ENCODE peak calls at places on chromosomes 2 and 18, in five cellular contexts. J is cardiac muscle cell; W is fibroblast of lung; G is CD8-positive, alpha-beta T cell; F is heart left ventricle. N is an unnamed sample.

GRCh38 chr2:156456616-156457015 is 20.4 kb downstream of the GPD2 start:
- DNase-seq in G (no peak), F (no peak), W (no peak), J (no peak), N (no peak)

GRCh38 chr18:37422116-37422515 is 143.5 kb downstream of the CELF4 start:
- DNase-seq in F (no peak), J (peak), W (no peak), G (no peak), N (no peak)

GRCh38 chr2:200411831-200412230 is 98.0 kb downstream of the KCTD18 start:
- DNase-seq in G (no peak), F (no peak), W (peak), J (no peak), N (no peak)

GRCh38 chr2:220280741-220281140 is 653.3 kb downstream of the SLC4A3 start:
- DNase-seq in G (no peak), J (no peak), F (no peak), W (no peak), N (no peak)

GRCh38 chr2:235595420-235596010 is 101.7 kb downstream of the AGAP1 start:
- DNase-seq in G (peak), F (peak), W (peak), J (peak), N (peak)

GRCh38 chr2:40332096-40332826 is 119.6 kb downstream of the SLC8A1 start:
- DNase-seq in J (no peak), G (no peak), W (peak), F (no peak), N (peak)

GRCh38 chr2:72127401-72128058 is 20.1 kb downstream of the CYP26B1 start:
- DNase-seq in F (no peak), G (no peak), W (no peak), J (no peak), N (no peak)

GRCh38 chr18:38367473-38367872 is 801.9 kb upstream of the CELF4 start:
- DNase-seq in F (no peak), W (no peak), G (no peak), J (no peak), N (no peak)

GRCh38 chr2:190499273-190499672 is 35.2 kb downstream of the NEMP2 start:
- DNase-seq in J (no peak), W (no peak), F (no peak), G (no peak), N (no peak)

GRCh38 chr2:204008352-204008751 is 71.8 kb downstream of the ICOS start:
- DNase-seq in F (no peak), W (no peak), J (no peak), G (no peak), N (no peak)

GRCh38 chr2:46074501-46074900 is 222.7 kb upstream of the EPAS1 start:
- DNase-seq in F (no peak), W (no peak), G (no peak), J (peak), N (no peak)

GRCh38 chr2:67037655-67038054 is 359.5 kb upstream of the ETAA1 start:
- DNase-seq in F (no peak), W (no peak), G (no peak), J (no peak), N (no peak)

GRCh38 chr2:100470182-100470581 is at the start of gene NMS:
- DNase-seq in W (no peak), J (no peak), G (no peak), F (no peak), N (no peak)

GRCh38 chr2:75500633-75501032 is 60.1 kb downstream of the EVA1A start:
- DNase-seq in F (no peak), W (peak), G (no peak), J (no peak), N (peak)

GRCh38 chr18:61833978-61834377 is 58.8 kb downstream of the RNF152 start:
- DNase-seq in J (no peak), F (no peak), W (no peak), G (no peak), N (no peak)

GRCh38 chr18:79687806-79688205 is 8.2 kb downstream of the CTDP1 start:
- DNase-seq in W (peak), J (no peak), G (no peak), F (no peak), N (no peak)

GRCh38 chr2:122081743-122082142 is 326.3 kb downstream of the TSN start:
- DNase-seq in F (no peak), W (no peak), G (no peak), J (peak), N (no peak)

GRCh38 chr2:121074322-121074932 is 210.6 kb downstream of the TFCP2L1 start:
- DNase-seq in G (no peak), F (no peak), W (no peak), J (peak), N (no peak)

GRCh38 chr2:38706846-38707345 is 41.0 kb downstream of the GALM start:
- DNase-seq in F (no peak), G (no peak), W (no peak), J (no peak), N (no peak)

GRCh38 chr18:70160075-70160678 is 45.3 kb downstream of the RTTN start:
- DNase-seq in W (no peak), G (no peak), J (no peak), F (no peak), N (no peak)

GRCh38 chr2:108184421-108184820 is 55.3 kb upstream of the SULT1C3 start:
- DNase-seq in F (no peak), W (peak), J (peak), G (no peak), N (no peak)

GRCh38 chr18:77700051-77700450 is 450.4 kb downstream of the GALR1 start:
- DNase-seq in G (no peak), J (no peak), W (no peak), F (no peak), N (no peak)

GRCh38 chr18:70781860-70782453 is 493.1 kb downstream of the SOCS6 start:
- DNase-seq in F (peak), G (peak), J (peak), W (peak), N (peak)

GRCh38 chr2:238425979-238426567 is 654 bp upstream of the ASB1 start:
- DNase-seq in F (no peak), G (no peak), W (peak), J (peak), N (no peak)

GRCh38 chr2:175567435-175568061 is 386.0 kb upstream of the ATP5MC3 start:
- DNase-seq in F (no peak), G (no peak), J (no peak), W (no peak), N (no peak)

GRCh38 chr2:38517284-38517683 is 85.4 kb downstream of the HNRNPLL start:
- DNase-seq in G (no peak), W (no peak), F (no peak), J (no peak), N (no peak)

GRCh38 chr18:31490838-31491237 is 7.1 kb upstream of the DSG2 start:
- DNase-seq in G (no peak), W (no peak), F (no peak), J (no peak), N (no peak)

GRCh38 chr18:136433-136832 is 21.9 kb upstream of the USP14 start:
- DNase-seq in W (no peak), J (no peak), F (no peak), G (no peak), N (peak)

GRCh38 chr2:150459281-150459680 is 28.2 kb downstream of the RND3 start:
- DNase-seq in G (no peak), W (peak), J (no peak), F (no peak), N (no peak)

GRCh38 chr18:74766233-74766632 is 168.6 kb downstream of the ZNF407 start:
- DNase-seq in W (no peak), F (no peak), J (no peak), G (no peak), N (no peak)

GRCh38 chr2:191693151-191693550 is 15.2 kb downstream of the NABP1 start:
- DNase-seq in J (no peak), W (no peak), G (no peak), F (no peak), N (no peak)

GRCh38 chr2:71581015-71581414 is 127.7 kb downstream of the DYSF start:
- DNase-seq in F (peak), W (no peak), J (no peak), G (no peak), N (no peak)

GRCh38 chr2:72276876-72277275 is 129.2 kb upstream of the CYP26B1 start:
- DNase-seq in W (no peak), J (no peak), G (no peak), F (no peak), N (no peak)

GRCh38 chr2:149768320-149768799 is 180.8 kb upstream of the MMADHC start:
- DNase-seq in F (no peak), G (no peak), W (no peak), J (no peak), N (no peak)

GRCh38 chr18:66495844-66496243 is 108.0 kb downstream of the CDH19 start:
- DNase-seq in F (peak), G (no peak), W (peak), J (peak), N (peak)

GRCh38 chr18:67599277-67599676 is 82.8 kb upstream of the DSEL start:
- DNase-seq in W (peak), F (no peak), J (no peak), G (no peak), N (peak)

GRCh38 chr18:33040213-33040612 is 267.4 kb upstream of the KLHL14 start:
- DNase-seq in G (no peak), J (no peak), W (peak), F (no peak), N (no peak)

GRCh38 chr2:9473308-9473984 is 905 bp upstream of the IAH1 start:
- DNase-seq in J (peak), W (no peak), F (no peak), G (no peak), N (peak)
- H3K27ac ChIP-seq in J (no peak), W (peak), F (peak), G (peak), N (peak)

GRCh38 chr2:168119519-168120141 is 127.8 kb downstream of the STK39 start:
- DNase-seq in J (peak), G (no peak), F (no peak), W (peak), N (no peak)
- TF ChIP-seq CTCF in J (peak), G (peak), F (peak), W (peak), N (peak)

GRCh38 chr18:48304906-48305693 is 104.1 kb downstream of the ZBTB7C start:
- DNase-seq in W (no peak), J (no peak), G (no peak), F (no peak), N (no peak)
- H3K27ac ChIP-seq in W (no peak), J (no peak), G (no peak), F (no peak), N (no peak)

GRCh38 chr2:84302513-84303412 is 156.3 kb downstream of the SUCLG1 start:
- DNase-seq in J (peak), F (peak), W (peak), G (peak), N (peak)

GRCh38 chr2:84299211-84299775 is 159.8 kb downstream of the SUCLG1 start:
- DNase-seq in F (no peak), G (no peak), J (no peak), W (no peak), N (no peak)

GRCh38 chr2:84300030-84301029 is 158.8 kb downstream of the SUCLG1 start:
- DNase-seq in J (no peak), W (no peak), F (no peak), G (no peak), N (no peak)

GRCh38 chr2:84297155-84297554 is 161.9 kb downstream of the SUCLG1 start:
- DNase-seq in F (no peak), W (no peak), G (no peak), J (no peak), N (peak)

GRCh38 chr2:84301717-84302116 is 157.4 kb downstream of the SUCLG1 start:
- DNase-seq in J (no peak), G (no peak), F (no peak), W (no peak), N (no peak)
- TF ChIP-seq CTCF in J (no peak), G (no peak), F (no peak), W (no peak), N (no peak)

DNA sequence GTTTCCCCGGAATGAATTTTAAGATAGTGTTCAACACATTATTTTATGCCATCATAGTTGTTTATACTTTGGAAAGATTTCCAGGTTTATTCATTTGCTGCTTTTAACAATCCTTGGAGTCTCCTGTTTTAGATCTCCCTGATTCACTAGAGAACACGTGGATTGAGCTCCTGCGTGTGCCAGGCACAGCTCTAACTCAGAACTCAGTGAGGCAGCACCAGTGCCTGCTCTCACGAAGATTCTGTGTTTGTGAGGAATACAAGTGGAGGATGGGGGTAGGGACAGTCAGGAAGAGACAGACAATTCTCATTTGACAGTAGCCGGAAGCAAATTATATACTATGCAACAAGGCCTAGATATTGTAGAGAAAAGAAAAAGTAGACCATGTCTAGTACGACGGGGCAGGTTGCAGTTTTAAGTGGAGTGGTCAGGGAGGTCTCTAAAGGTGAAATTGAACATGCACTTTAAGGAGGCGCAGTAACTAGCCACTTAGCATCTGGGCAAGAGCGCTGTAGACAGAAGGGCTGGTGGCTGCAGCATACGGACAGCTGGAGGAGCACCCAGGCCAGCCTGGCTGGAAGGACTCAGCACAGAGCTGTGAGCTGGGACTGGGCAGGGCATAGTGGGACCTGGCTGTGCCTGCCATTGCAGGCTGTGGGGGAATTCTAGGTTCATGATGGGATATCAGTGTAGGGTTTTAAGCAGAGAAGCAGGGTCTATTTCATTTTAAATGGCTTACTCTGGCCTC is 24.3 kb downstream of the RNF144A start:
- DNase-seq in F (no peak), J (no peak), G (no peak), W (no peak), N (no peak)
- H3K27ac ChIP-seq in F (no peak), J (no peak), G (no peak), W (no peak), N (no peak)

DNA sequence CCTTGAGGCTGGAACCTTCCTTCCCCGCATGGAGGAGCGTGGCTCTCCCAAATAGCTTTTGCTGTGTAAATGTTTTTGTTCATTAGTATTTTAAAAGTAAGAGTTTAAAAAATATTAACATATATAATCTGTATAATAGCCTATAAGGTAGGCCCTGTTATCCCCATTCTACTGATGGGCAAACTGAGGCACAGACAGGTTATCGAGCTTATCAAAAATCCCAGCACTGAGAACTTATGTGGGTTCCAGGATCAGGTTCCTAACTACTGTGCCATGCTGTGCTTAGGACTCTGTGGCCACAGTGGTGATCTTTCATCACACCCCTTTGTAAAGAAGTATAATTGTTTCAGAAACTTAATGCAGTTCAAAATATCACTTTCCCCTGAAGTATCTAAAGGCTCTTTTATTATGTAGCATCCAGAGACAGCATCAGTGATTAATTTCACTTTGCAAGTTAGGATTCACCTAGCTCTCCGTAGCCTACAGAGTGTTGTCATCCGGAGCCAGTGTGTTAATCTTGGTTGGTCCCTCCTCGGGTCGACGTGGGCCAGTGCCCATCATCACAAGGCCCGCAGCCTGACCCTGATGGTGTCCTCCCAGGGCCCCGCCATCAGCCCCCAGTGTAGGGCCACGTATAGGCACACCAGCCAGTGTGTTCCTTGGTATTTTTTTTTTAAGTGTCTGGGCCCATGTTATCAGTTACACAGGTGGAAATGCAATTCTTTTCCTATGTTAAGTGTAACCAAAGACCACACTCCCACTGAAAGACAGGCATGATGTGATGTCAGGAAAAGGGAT is 28.7 kb downstream of the CABLES1 start:
- DNase-seq in G (no peak), F (no peak), J (no peak), W (no peak), N (no peak)
- TF ChIP-seq CTCF in G (no peak), F (no peak), J (no peak), W (no peak), N (no peak)